ENCODE peak calls at places on chromosomes 16 and 17, in nine cellular contexts. T is Peyer's patch, U is cardiac fibroblast, Z is kidney epithelial cell, B is prostate gland, F is astrocyte of the spinal cord, C is dorsolateral prefrontal cortex, I is astrocyte of the cerebellum, A is DND-41. P is an unnamed sample.
A peak's percentile ranks its signal among the peaks of the same experiment; 100 is the strongest.

GRCh38 chr16:57532251-57532625 is 4.1 kb downstream of the CCDC102A start:
- DNase-seq in U (no peak), I (no peak), F (no peak), Z (no peak), T (no peak), B (no peak), C (peak; percentile 30), A (no peak), P (peak; percentile 50)

GRCh38 chr16:813204-813915 is 12.8 kb upstream of the GNG13 start:
- DNase-seq in T (peak; percentile 32), U (peak; percentile 28), Z (no peak), B (no peak), F (no peak), A (no peak), C (peak; percentile 71), I (no peak), P (no peak)

GRCh38 chr17:34371405-34371804 is 8.4 kb upstream of the CCL1 start:
- DNase-seq in F (no peak), I (no peak), C (no peak), B (no peak), Z (no peak), U (no peak), A (no peak), T (no peak), P (peak; percentile 35)

GRCh38 chr16:88467433-88468051 is 14.5 kb downstream of the ZFPM1 start:
- DNase-seq in Z (no peak), F (no peak), C (no peak), U (no peak), T (no peak), B (no peak), I (no peak), A (no peak), P (no peak)

GRCh38 chr16:66588981-66589713 is 9.9 kb downstream of the CMTM2 start:
- DNase-seq in I (no peak), U (peak; percentile 43), T (peak; percentile 68), A (peak; percentile 46), B (no peak), F (no peak), C (no peak), Z (no peak), P (no peak)

GRCh38 chr16:88866151-88866920 is at the start of gene PABPN1L:
- DNase-seq in B (no peak), F (no peak), Z (no peak), T (no peak), C (no peak), I (no peak), A (no peak), U (no peak), P (no peak)

GRCh38 chr16:74909665-74910064 is 75.3 kb downstream of the WDR59 start:
- DNase-seq in C (no peak), Z (no peak), A (peak; percentile 29), T (no peak), B (no peak), I (no peak), F (no peak), U (no peak), P (no peak)

GRCh38 chr16:4056161-4057105 is 59.8 kb downstream of the ADCY9 start:
- DNase-seq in T (no peak), U (no peak), I (no peak), A (no peak), F (no peak), C (no peak), Z (no peak), B (no peak), P (no peak)

GRCh38 chr17:40103082-40103741 is 2.8 kb upstream of the NR1D1 start:
- DNase-seq in C (no peak), I (no peak), T (no peak), F (no peak), A (no peak), U (no peak), Z (no peak), B (no peak), P (no peak)

GRCh38 chr16:75550211-75550662 is 5.8 kb downstream of the TMEM231 start:
- DNase-seq in T (no peak), Z (peak; percentile 26), I (peak; percentile 83), B (peak; percentile 20), A (peak; percentile 52), F (peak; percentile 53), U (peak; percentile 65), C (peak; percentile 40), P (peak; percentile 62)

GRCh38 chr16:71961066-71962039 is 38.8 kb downstream of the PKD1L3 start:
- DNase-seq in T (peak; percentile 76), Z (peak; percentile 43), B (peak; percentile 80), F (peak; percentile 84), U (peak; percentile 97), I (peak; percentile 75), C (peak; percentile 93), A (peak; percentile 81), P (peak; percentile 63)

GRCh38 chr17:2395258-2396170 is 5.3 kb downstream of the MNT start:
- DNase-seq in U (peak; percentile 58), F (no peak), C (no peak), I (no peak), A (no peak), T (no peak), Z (no peak), B (peak; percentile 65), P (peak; percentile 94)

GRCh38 chr16:68486671-68487495 is 38.6 kb upstream of the SMPD3 start:
- DNase-seq in Z (no peak), A (no peak), B (no peak), T (no peak), F (no peak), C (no peak), U (no peak), I (no peak), P (no peak)

DNA sequence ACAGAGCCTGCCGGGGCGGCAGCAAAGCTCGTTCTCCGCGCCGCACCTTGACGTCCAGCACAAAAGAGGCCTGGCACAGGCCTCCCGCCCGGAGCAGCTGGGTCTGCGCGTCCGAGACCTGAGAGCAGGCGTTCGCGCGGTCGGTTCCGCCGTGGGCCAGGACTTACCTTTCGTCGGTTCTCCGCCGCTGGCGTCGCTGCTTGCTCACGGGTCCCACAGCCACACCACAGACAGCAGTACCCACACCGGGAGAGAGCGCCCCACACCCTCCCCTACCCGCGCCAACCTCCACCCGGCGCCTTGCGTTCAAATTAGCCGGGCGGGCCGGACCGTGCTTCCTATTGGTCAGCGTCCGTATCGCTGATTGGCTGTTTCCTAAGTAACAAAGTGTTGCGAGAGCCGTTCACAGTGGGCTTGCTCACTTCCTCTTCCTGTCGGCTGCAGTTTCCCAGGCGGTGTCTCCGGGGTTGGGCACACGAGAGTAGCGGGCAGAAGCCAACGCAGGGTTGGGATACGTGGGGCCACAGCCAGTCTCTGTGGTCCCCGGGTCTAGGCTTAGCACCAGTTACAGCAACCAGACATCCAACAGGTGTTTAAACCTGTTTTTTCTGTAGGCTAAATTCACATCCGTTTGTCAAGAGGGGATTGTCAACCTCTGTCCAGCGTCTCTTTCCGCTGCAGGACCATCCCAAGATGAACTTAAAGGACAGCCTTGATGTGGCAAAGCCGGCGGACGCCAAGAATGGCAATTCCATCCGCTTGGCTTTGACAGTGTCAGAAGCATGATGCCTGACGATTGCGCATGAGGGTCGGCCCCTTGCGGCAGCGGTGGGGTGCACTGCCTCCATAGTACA is at the start of gene KIF18B:
- DNase-seq in U (peak; percentile 98), I (peak; percentile 85), B (peak; percentile 85), C (peak; percentile 91), Z (peak; percentile 90), T (peak; percentile 85), A (peak; percentile 96), F (peak; percentile 93), P (peak; percentile 92)
- TF ChIP-seq CTCF in U (peak; percentile 15), I (no peak), B (no peak), C (peak; percentile 18), Z (no peak), T (no peak), A (peak; percentile 50), F (peak; percentile 3), P (no peak)

GRCh38 chr16:85462405-85463227 is 150.5 kb upstream of the GSE1 start:
- DNase-seq in A (peak; percentile 67), F (no peak), I (no peak), C (no peak), U (no peak), B (no peak), T (no peak), Z (no peak), P (no peak)
- H3K4me3 ChIP-seq in A (peak overlapping the region; percentile 43), F (no peak overlapping the region), I (no peak overlapping the region), C (peak overlapping the region; percentile 56), U (no peak overlapping the region), B (peak overlapping the region; percentile 24), T (peak overlapping the region; percentile 41), Z (no peak overlapping the region), P (no peak overlapping the region)

GRCh38 chr16:84749815-84750214 is 50.0 kb downstream of the USP10 start:
- DNase-seq in F (no peak), U (peak; percentile 59), Z (no peak), C (no peak), A (no peak), B (no peak), T (no peak), I (no peak), P (no peak)

GRCh38 chr16:84746231-84746630 is 46.4 kb downstream of the USP10 start:
- DNase-seq in T (no peak), F (no peak), A (no peak), I (no peak), Z (no peak), B (no peak), C (no peak), U (no peak), P (no peak)

GRCh38 chr16:84742561-84743200 is 42.9 kb downstream of the USP10 start:
- DNase-seq in U (no peak), F (no peak), B (no peak), Z (no peak), A (no peak), C (no peak), I (no peak), T (no peak), P (no peak)

GRCh38 chr16:84749072-84749471 is 49.3 kb downstream of the USP10 start:
- DNase-seq in Z (no peak), U (no peak), B (no peak), T (no peak), C (no peak), F (no peak), A (no peak), I (no peak), P (no peak)

GRCh38 chr16:84746875-84747274 is 47.1 kb downstream of the USP10 start:
- DNase-seq in U (peak; percentile 18), A (no peak), Z (no peak), T (no peak), C (no peak), F (no peak), B (no peak), I (no peak), P (no peak)
- TF ChIP-seq CTCF in U (peak; percentile 42), A (peak; percentile 39), Z (peak; percentile 44), T (no peak), C (no peak), F (peak; percentile 51), B (no peak), I (peak; percentile 47), P (peak; percentile 29)

DNA sequence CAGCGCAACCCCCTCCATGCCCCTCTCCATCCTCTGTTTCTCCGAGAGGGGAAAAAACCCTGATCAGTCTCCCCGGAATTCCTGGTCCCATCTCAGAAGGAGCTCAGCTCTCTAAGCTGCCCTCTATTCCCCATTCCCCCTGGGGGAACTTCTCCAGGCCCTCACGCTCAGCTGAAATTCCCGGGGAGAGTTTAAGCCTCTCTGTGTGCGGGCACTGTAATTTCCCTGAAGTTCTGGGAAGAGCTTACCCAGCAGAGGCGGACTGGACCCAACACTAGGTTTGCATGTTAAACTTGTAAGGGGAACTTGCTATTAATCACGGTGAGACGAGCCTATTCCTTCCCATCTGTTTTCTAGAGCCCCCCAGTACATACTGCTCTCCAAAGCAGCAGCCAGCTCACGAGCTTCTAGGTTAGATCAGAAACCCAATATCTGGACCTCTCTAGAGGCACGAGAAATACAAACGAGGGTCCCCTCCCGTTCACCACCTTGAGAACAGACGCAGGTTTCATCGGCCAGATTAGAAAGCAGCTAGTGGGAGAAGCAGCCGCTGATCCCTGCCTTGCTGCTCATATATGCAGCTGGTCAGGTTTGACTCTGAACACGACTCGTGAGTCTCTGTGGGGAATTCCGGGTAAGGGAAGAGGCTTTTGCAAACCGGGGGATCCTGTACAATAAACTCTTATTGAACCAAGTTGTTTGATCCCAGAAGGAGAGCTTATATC is 1.4 kb downstream of the VAT1L start:
- DNase-seq in A (no peak), T (no peak), C (no peak), Z (no peak), I (no peak), F (no peak), U (no peak), B (no peak), P (no peak)
- H3K4me3 ChIP-seq in A (no peak overlapping the region), T (peak overlapping the region; percentile 53), C (peak overlapping the region; percentile 79), Z (peak overlapping the region; percentile 63), I (peak overlapping the region; percentile 79), F (peak overlapping the region; percentile 64), U (no peak overlapping the region), B (no peak overlapping the region), P (no peak overlapping the region)